ENCODE peak calls at places on chromosomes 3 and 15, in four cellular contexts. K is foreskin keratinocyte, C is psoas muscle, N is heart left ventricle. M is an unnamed sample. For H3K4me1, the result is how much of the 10 kb centered on the place peaks cover.

GRCh38 chr15:25710184-25710583 is 152.9 kb downstream of the ATP10A start:
- ATAC-seq in K (no peak), C (peak), N (peak), M (peak)

GRCh38 chr15:67922971-67923646 is 83.3 kb upstream of the RNU6-1 start:
- ATAC-seq in K (no peak), C (no peak), N (no peak), M (no peak)

GRCh38 chr3:185818267-185818875 is 6.5 kb downstream of the IGF2BP2 start:
- ATAC-seq in K (no peak), C (no peak), N (no peak), M (no peak)

GRCh38 chr15:63114465-63114864 is 7.2 kb upstream of the LACTB start:
- ATAC-seq in K (no peak), C (no peak), N (no peak), M (no peak)

GRCh38 chr3:59512066-59512465 is 462.2 kb upstream of the CFAP20DC start:
- ATAC-seq in K (no peak), C (no peak), N (no peak), M (no peak)

GRCh38 chr15:48810414-48811324 is at the start of gene CEP152:
- ATAC-seq in K (peak), C (peak), N (peak), M (peak)

GRCh38 chr3:40695848-40696247 is 171.1 kb downstream of the ZNF621 start:
- ATAC-seq in K (no peak), C (no peak), N (peak), M (no peak)

GRCh38 chr3:24288538-24289236 is 206.0 kb downstream of the THRB start:
- ATAC-seq in K (no peak), C (peak), N (peak), M (peak)

GRCh38 chr3:184338538-184338945 is 1.1 kb downstream of the FAM131A start:
- ATAC-seq in K (peak), C (peak), N (peak), M (peak)

GRCh38 chr3:187044206-187044605 is 95.1 kb downstream of the RPL39L start:
- ATAC-seq in K (no peak), C (no peak), N (no peak), M (no peak)

GRCh38 chr3:138263104-138263503 is 66.5 kb downstream of the NME9 start:
- ATAC-seq in K (no peak), C (no peak), N (no peak), M (no peak)

GRCh38 chr3:62587579-62588031 is 214.3 kb upstream of the FEZF2 start:
- ATAC-seq in K (peak), C (no peak), N (no peak), M (no peak)

GRCh38 chr15:80310776-80311175 is 58.8 kb upstream of the CTXND1 start:
- ATAC-seq in K (no peak), C (no peak), N (no peak), M (no peak)

GRCh38 chr3:122563717-122564025 is 429 bp downstream of the PARP9 start:
- ATAC-seq in K (no peak), C (no peak), N (peak), M (no peak)
- H3K4me1 ChIP-seq in K (under half), C (under half), N (under half), M (half or more)

DNA sequence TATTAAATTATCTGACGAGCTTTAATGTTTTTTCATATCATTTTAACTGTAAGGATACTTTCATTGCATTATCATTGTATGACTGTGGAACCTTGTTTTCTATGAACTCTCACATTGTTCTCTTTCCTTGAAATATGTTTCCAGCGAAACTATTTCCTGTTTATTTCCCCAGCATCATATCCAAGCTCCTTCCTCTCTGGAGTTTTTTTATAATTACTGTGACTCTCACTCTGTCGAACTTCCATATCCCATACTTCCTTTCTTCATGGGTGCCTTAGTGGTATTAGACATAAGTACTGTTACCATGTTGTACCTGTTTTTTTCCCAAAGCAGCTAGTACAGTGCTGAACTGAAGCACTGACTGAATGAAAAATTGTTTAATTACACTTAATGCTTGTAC is 373.6 kb upstream of the CNTN3 start:
- ATAC-seq in K (no peak), C (no peak), N (no peak), M (no peak)
- H3K4me1 ChIP-seq in K (under half), C (under half), N (under half), M (under half)

GRCh38 chr3:65110661-65111060 is 422.9 kb upstream of the ADAMTS9 start:
- ATAC-seq in K (no peak), C (no peak), N (no peak), M (no peak)
- H3K4me1 ChIP-seq in K (under half), C (under half), N (under half), M (under half)

DNA sequence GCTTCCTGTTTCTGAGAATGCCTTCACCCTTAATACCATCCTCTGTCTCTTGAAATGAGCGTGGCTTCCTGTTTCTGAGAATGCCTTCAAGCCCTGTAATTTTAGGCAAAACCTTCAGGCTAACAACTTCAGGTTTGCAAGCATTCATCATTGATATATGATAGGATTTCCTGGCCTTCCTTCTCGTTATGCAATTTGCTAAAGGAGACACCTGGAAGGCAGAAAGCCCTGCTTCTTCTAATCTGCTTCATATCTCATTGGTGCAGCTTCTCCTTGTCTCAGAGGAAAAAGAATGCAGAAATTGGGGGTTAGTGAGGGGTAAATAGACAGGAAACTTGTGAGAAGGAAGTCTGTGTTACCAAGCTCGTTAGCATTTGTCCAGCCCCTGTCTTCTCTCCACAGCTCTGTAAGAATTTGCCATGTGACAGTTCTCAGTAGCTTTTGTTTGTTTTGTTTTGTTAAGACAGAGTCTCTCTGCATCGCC is 7.3 kb downstream of the ARL6IP5 start:
- ATAC-seq in K (no peak), C (no peak), N (peak), M (peak)
- H3K4me1 ChIP-seq in K (under half), C (half or more), N (half or more), M (under half)

GRCh38 chr3:65672876-65673815 is 365.6 kb downstream of the MAGI1 start:
- ATAC-seq in K (peak), C (peak), N (peak), M (no peak)
- H3K4me1 ChIP-seq in K (under half), C (under half), N (under half), M (under half)

GRCh38 chr3:16888785-16889607 is 4.2 kb downstream of the PLCL2 start:
- ATAC-seq in K (no peak), C (no peak), N (no peak), M (no peak)
- H3K4me1 ChIP-seq in K (under half), C (half or more), N (half or more), M (under half)

GRCh38 chr15:91928676-91929075 is 75.2 kb downstream of the SLCO3A1 start:
- ATAC-seq in K (no peak), C (no peak), N (no peak), M (no peak)
- H3K4me1 ChIP-seq in K (under half), C (under half), N (half or more), M (half or more)